ENCODE peak calls at places on chromosomes 12 and 14, in four cellular contexts. Z, T, L and N are unnamed samples.
A peak's percentile ranks its signal among the peaks of the same experiment; 100 is the strongest.

GRCh38 chr12:42961395-42961794 is 371.8 kb upstream of the PRICKLE1 start:
- DNase-seq in Z (no peak), T (peak; percentile 65), L (peak; percentile 86), N (peak; percentile 96)

GRCh38 chr12:12172106-12172511 is 94.7 kb downstream of the LRP6 start:
- DNase-seq in Z (no peak), T (peak; percentile 37), L (peak; percentile 66), N (peak; percentile 83)

GRCh38 chr14:91327661-91328312 is 83.3 kb upstream of the GPR68 start:
- DNase-seq in Z (no peak), T (no peak), L (no peak), N (no peak)

GRCh38 chr12:89051065-89051677 is 301.1 kb downstream of the DUSP6 start:
- DNase-seq in Z (no peak), T (peak; percentile 23), L (peak; percentile 84), N (peak; percentile 80)

GRCh38 chr12:28374556-28374955 is 184.3 kb downstream of the CCDC91 start:
- DNase-seq in Z (no peak), T (no peak), L (peak; percentile 11), N (peak; percentile 21)

GRCh38 chr12:3455312-3455711 is 35.7 kb upstream of the PRMT8 start:
- DNase-seq in Z (no peak), T (no peak), L (no peak), N (peak; percentile 95)

GRCh38 chr12:26711072-26711471 is 121.9 kb downstream of the ITPR2 start:
- DNase-seq in Z (no peak), T (peak; percentile 25), L (no peak), N (no peak)

GRCh38 chr14:24182110-24182882 is 6.3 kb downstream of the IPO4 start:
- DNase-seq in Z (no peak), T (no peak), L (no peak), N (no peak)

GRCh38 chr12:67721216-67721615 is 72.7 kb downstream of the DYRK2 start:
- DNase-seq in Z (no peak), T (no peak), L (peak; percentile 15), N (no peak)

GRCh38 chr12:2959194-2959507 is at the start of gene TEAD4:
- DNase-seq in Z (no peak), T (no peak), L (peak; percentile 89), N (peak; percentile 78)

GRCh38 chr14:23067847-23068791 is 10.8 kb upstream of the CDH24 start:
- DNase-seq in Z (no peak), T (no peak), L (no peak), N (no peak)

GRCh38 chr12:42468341-42468821 is 121.2 kb downstream of the PRICKLE1 start:
- DNase-seq in Z (no peak), T (no peak), L (peak; percentile 11), N (no peak)

GRCh38 chr12:5708371-5708770 is 236.7 kb downstream of the ANO2 start:
- DNase-seq in Z (no peak), T (no peak), L (no peak), N (no peak)

GRCh38 chr12:67658486-67658885 is 9.9 kb downstream of the DYRK2 start:
- DNase-seq in Z (no peak), T (no peak), L (no peak), N (no peak)

GRCh38 chr12:31246470-31246850 is 79.5 kb downstream of the SINHCAF start:
- DNase-seq in Z (no peak), T (no peak), L (peak; percentile 66), N (peak; percentile 85)

GRCh38 chr14:96979611-96980074 is 182.5 kb downstream of the VRK1 start:
- DNase-seq in Z (no peak), T (no peak), L (no peak), N (no peak)

GRCh38 chr14:60051690-60052324 is 39.9 kb upstream of the PCNX4 start:
- DNase-seq in Z (no peak), T (peak; percentile 2), L (peak; percentile 67), N (no peak)

GRCh38 chr12:6267007-6267721 is 43.3 kb upstream of the PLEKHG6 start:
- DNase-seq in Z (no peak), T (peak; percentile 55), L (peak; percentile 36), N (peak; percentile 68)

GRCh38 chr12:120126635-120127005 is 10.1 kb upstream of the RAB35 start:
- DNase-seq in Z (no peak), T (no peak), L (peak; percentile 50), N (no peak)

GRCh38 chr14:62694075-62694474 is 351.2 kb downstream of the KCNH5 start:
- DNase-seq in Z (no peak), T (no peak), L (peak; percentile 91), N (peak; percentile 85)

GRCh38 chr12:62919827-62920226 is 15.1 kb downstream of the PPM1H start:
- DNase-seq in Z (no peak), T (peak; percentile 51), L (peak; percentile 18), N (no peak)

GRCh38 chr14:101475468-101476257 is 85.6 kb upstream of the DIO3 start:
- DNase-seq in Z (no peak), T (peak; percentile 51), L (peak; percentile 95), N (peak; percentile 67)

GRCh38 chr12:56119361-56119796 is 1.3 kb downstream of the ZC3H10 start:
- DNase-seq in Z (no peak), T (peak; percentile 87), L (peak; percentile 97), N (peak; percentile 87)

GRCh38 chr14:73025544-73025943 is 1.4 kb downstream of the ZFYVE1 start:
- DNase-seq in Z (no peak), T (no peak), L (peak; percentile 17), N (peak; percentile 22)

GRCh38 chr14:32258574-32258973 is 55.5 kb upstream of the RNU6-8 start:
- DNase-seq in Z (no peak), T (no peak), L (peak; percentile 12), N (no peak)

GRCh38 chr14:100653409-100653808 is 66.2 kb upstream of the BEGAIN start:
- DNase-seq in Z (no peak), T (no peak), L (no peak), N (no peak)

GRCh38 chr14:67641902-67642749 is 22.4 kb downstream of the ARG2 start:
- DNase-seq in Z (no peak), T (no peak), L (no peak), N (no peak)

GRCh38 chr14:68174446-68174845 is 354.9 kb downstream of the RAD51B start:
- DNase-seq in Z (no peak), T (no peak), L (no peak), N (no peak)

GRCh38 chr14:75429562-75429961 is 1.7 kb downstream of the JDP2 start:
- DNase-seq in Z (no peak), T (no peak), L (peak; percentile 23), N (no peak)

GRCh38 chr12:112676526-112676925 is 115.0 kb upstream of the RPH3A start:
- DNase-seq in Z (no peak), T (no peak), L (no peak), N (no peak)

GRCh38 chr12:95646781-95647184 is 95.5 kb upstream of the USP44 start:
- DNase-seq in Z (no peak), T (peak; percentile 97), L (peak; percentile 70), N (no peak)

GRCh38 chr12:95100264-95101190 is 27.1 kb upstream of the NR2C1 start:
- DNase-seq in Z (no peak), T (no peak), L (no peak), N (no peak)

GRCh38 chr14:92503756-92504491 is 9.7 kb upstream of the RIN3 start:
- DNase-seq in Z (no peak), T (peak; percentile 69), L (peak; percentile 65), N (peak; percentile 94)

GRCh38 chr12:28369483-28369882 is 179.2 kb downstream of the CCDC91 start:
- DNase-seq in Z (no peak), T (no peak), L (no peak), N (no peak)

GRCh38 chr14:54106802-54107377 is 150.3 kb upstream of the BMP4 start:
- DNase-seq in Z (no peak), T (no peak), L (peak; percentile 71), N (no peak)
- H3K4me3 ChIP-seq in Z (no peak overlapping the region), T (no peak overlapping the region), L (no peak overlapping the region), N (no peak overlapping the region)

DNA sequence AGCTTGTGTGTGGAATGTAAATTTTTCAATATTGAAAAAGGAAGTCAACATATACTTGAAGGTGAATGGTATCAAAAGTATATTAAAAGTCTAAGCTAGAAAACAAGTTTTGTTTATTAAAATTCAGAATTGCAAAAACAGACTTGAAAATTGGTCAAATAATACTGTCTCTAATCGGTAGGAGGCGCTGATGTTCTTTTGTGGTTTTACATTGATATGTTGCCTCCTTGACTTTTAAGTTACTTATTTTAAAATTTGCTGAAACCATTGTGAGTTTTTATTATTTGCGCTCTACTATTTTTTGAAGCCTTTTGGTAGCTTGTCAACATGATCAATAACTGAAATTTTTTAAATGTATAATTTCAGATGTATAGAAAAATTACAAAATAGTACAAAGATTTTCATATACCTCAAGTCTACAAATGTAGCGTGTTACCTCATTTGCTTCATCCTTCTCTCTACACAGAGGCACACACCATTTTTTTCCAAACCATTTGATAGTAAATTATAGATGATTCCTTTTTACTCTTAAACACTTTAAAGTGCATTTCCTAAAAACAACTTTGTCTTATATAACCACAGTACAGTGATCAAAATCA is 6.9 kb downstream of the RTRAF start:
- DNase-seq in Z (no peak), T (no peak), L (peak; percentile 78), N (peak; percentile 56)
- TF ChIP-seq CTCF in Z (no peak), T (peak; percentile 66), L (peak; percentile 67), N (peak; percentile 55)

DNA sequence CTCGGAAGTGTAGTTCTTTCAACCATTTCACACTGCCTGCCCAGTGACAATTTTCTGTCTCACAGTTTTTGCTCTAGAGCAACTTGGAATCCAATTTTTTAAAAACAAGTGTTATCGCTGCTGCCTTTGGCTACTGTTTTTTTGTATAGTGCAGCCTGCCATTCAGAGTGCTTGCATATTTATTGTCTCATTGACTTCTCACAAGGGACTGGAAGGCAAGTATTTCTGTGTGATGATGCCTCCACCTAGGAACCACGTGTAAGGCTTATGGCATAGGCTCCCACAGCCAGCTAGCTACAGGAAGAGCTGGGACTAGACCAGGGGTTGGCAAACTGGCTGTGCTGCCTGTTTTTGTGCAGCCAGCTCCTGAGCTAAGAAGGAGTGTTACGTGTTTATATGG is 903 bp downstream of the PARPBP start:
- DNase-seq in Z (no peak), T (no peak), L (peak; percentile 28), N (peak; percentile 66)
- H3K4me3 ChIP-seq in Z (peak overlapping the region; percentile 66), T (peak overlapping the region; percentile 68), L (peak overlapping the region; percentile 73), N (peak overlapping the region; percentile 82)

GRCh38 chr12:46449161-46449715 is 76.7 kb upstream of the SLC38A2 start:
- DNase-seq in Z (no peak), T (no peak), L (no peak), N (no peak)
- TF ChIP-seq CTCF in Z (no peak), T (no peak), L (no peak), N (no peak)

DNA sequence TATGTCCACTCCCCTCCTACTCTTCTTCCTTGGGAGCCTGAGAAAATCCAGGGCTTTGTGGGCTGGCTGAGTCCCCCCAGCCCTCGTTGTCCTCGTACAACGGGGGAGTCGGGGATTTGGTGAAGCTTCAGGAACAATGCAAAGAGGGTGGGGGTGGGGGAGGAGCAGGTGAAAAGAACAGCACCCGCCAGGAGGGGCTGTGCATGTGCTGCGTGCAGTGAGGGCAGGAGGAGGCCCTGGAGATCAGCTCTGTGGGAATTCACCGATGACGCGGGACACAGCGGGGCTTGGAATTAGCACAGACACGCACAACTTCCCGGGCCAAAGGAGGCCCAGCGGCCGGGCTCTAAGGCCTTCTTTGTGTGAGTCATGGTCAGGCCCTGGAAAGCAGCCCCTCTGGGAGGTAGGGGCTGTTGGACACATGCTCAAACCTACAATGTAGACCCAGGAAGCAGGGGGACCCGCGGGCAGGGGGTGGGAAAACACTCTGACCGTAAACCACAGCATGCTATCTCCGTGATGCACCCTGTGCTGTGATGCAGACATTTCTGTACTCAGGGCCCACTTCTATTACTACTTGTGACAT is 32.8 kb downstream of the RBM19 start:
- DNase-seq in Z (no peak), T (peak; percentile 7), L (peak; percentile 90), N (peak; percentile 25)
- H3K4me3 ChIP-seq in Z (no peak overlapping the region), T (no peak overlapping the region), L (no peak overlapping the region), N (no peak overlapping the region)

GRCh38 chr12:113955109-113955970 is 10.8 kb downstream of the RBM19 start:
- DNase-seq in Z (no peak), T (no peak), L (peak; percentile 10), N (peak; percentile 48)
- TF ChIP-seq CTCF in Z (no peak), T (peak; percentile 63), L (peak; percentile 51), N (peak; percentile 68)

GRCh38 chr14:105418269-105419054 is 1.2 kb upstream of the MTA1 start:
- DNase-seq in Z (no peak), T (no peak), L (no peak), N (no peak)
- H3K4me3 ChIP-seq in Z (no peak overlapping the region), T (peak overlapping the region; percentile 61), L (no peak overlapping the region), N (peak overlapping the region; percentile 58)